ENCODE peak calls at places on chromosome 13, in five cellular contexts. D, N, P, L and J are unnamed samples.

GRCh38 chr13:102779426-102780159 is 6.0 kb upstream of the TEX30 start:
- DNase-seq in P (no peak), D (no peak), L (no peak), N (peak; percentile 99), J (no peak)

GRCh38 chr13:100721885-100722512 is 47.4 kb upstream of the TMTC4 start:
- DNase-seq in P (peak; percentile 41), N (peak; percentile 17), D (peak; percentile 17), L (no peak), J (peak; percentile 33)

GRCh38 chr13:96052655-96053002 is 572 bp downstream of the UGGT2 start:
- DNase-seq in N (no peak), P (peak; percentile 85), D (no peak), L (peak; percentile 83), J (no peak)

GRCh38 chr13:75353786-75354193 is 128.2 kb downstream of the TBC1D4 start:
- DNase-seq in N (no peak), D (no peak), P (no peak), L (no peak), J (no peak)

GRCh38 chr13:48873081-48873480 is 102.6 kb upstream of the FNDC3A start:
- DNase-seq in N (no peak), P (no peak), D (no peak), L (no peak), J (no peak)

GRCh38 chr13:30256713-30257432 is 50.5 kb downstream of the KATNAL1 start:
- DNase-seq in P (no peak), N (no peak), L (no peak), D (no peak), J (no peak)

GRCh38 chr13:106986033-106986484 is 418.1 kb upstream of the ARGLU1 start:
- DNase-seq in L (no peak), D (no peak), N (no peak), P (no peak), J (no peak)

GRCh38 chr13:67549331-67549730 is 319.2 kb upstream of the PCDH9 start:
- DNase-seq in P (peak; percentile 96), N (no peak), D (no peak), L (no peak), J (no peak)

GRCh38 chr13:96768524-96768923 is 225.8 kb downstream of the OXGR1 start:
- DNase-seq in L (no peak), P (peak; percentile 14), N (no peak), D (no peak), J (no peak)

GRCh38 chr13:85333511-85333910 is 465.7 kb downstream of the SLITRK6 start:
- DNase-seq in D (no peak), P (no peak), N (no peak), L (no peak), J (no peak)

GRCh38 chr13:42110410-42111155 is 62.1 kb downstream of the DGKH start:
- DNase-seq in L (no peak), N (peak; percentile 32), P (peak; percentile 82), D (no peak), J (peak; percentile 38)